ENCODE peak calls at places on chromosome 10, in four cellular contexts. B is osteoblast, S is adrenal gland, E is retinal pigment epithelial cell. N is an unnamed sample.

GRCh38 chr10:24456319-24456718 is 247.4 kb downstream of the KIAA1217 start:
- DNase-seq in B (peak), E (peak), S (no peak), N (no peak)

GRCh38 chr10:79378647-79379511 is 31.6 kb downstream of the PPIF start:
- DNase-seq in B (peak), E (no peak), S (no peak), N (no peak)

GRCh38 chr10:132893090-132893489 is 49.3 kb downstream of the CFAP46 start:
- DNase-seq in S (no peak), E (no peak), B (no peak), N (no peak)

GRCh38 chr10:87895430-87895829 is 32.0 kb downstream of the PTEN start:
- DNase-seq in S (no peak), E (no peak), B (no peak), N (no peak)

GRCh38 chr10:28246023-28246422 is 56.8 kb downstream of the MPP7 start:
- DNase-seq in S (no peak), B (no peak), E (no peak), N (no peak)

GRCh38 chr10:62384447-62385081 is 10.4 kb downstream of the ZNF365 start:
- DNase-seq in S (no peak), E (no peak), B (no peak), N (no peak)

GRCh38 chr10:12469345-12469744 is 120.0 kb downstream of the CAMK1D start:
- DNase-seq in S (no peak), E (no peak), B (no peak), N (no peak)

GRCh38 chr10:118562877-118563276 is 32.6 kb downstream of the PRLHR start:
- DNase-seq in S (no peak), B (no peak), E (no peak), N (no peak)

GRCh38 chr10:70492786-70493659 is 14.5 kb downstream of the PALD1 start:
- DNase-seq in B (no peak), S (peak), E (no peak), N (no peak)

GRCh38 chr10:71707240-71707789 is 12.3 kb downstream of the C10orf105 start:
- DNase-seq in B (no peak), E (no peak), S (no peak), N (no peak)
- H3K4me3 ChIP-seq in B (no peak), E (no peak), S (no peak), N (no peak)

DNA sequence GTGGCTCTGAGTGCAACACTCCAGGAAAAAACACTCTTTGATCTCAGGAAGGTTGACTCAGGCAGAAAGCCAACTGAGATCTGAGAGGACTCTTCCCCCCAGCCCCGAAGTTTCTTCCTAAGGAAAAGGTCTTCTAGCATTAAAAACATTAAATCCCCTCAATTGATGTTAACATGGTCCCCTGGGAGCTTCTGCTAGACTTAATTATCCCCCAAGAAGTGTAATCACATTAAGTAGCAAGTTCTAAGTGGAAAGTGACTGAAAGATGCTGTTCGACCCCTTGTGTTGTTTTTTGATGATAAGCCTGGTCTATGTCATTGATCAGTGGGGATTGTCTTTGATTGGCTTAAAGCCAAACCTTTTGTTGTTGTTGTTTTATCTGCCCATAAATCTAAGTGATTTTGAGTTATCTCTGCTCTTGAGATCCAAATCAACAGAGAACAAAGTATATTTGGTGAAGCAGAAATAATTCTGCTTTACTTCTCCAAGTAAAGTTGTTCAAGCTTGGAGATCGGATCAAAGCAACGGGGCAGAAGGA is 3.4 kb downstream of the NRP1 start:
- DNase-seq in S (no peak), E (no peak), B (no peak), N (no peak)
- H3K4me3 ChIP-seq in S (no peak), E (no peak), B (peak), N (peak)

DNA sequence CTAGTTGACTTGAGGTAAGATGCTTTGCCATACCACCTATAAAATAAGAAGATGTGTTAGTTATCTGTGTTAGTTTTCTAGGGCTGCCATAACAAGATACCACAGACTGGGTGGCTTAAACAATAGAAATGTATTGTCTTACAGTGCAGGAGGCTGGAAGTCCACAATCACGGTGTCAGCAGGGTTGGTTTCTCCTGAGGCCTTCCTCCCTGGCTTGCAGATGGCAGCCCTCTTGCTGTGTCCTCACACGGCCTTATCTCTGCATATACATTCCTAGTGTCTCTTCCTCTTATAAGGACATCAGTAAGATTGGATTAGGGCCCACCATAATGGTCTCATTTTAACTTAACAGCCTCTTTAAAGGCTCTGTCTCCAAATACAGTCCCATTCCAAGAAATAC is 192.1 kb downstream of the GATA3 start:
- DNase-seq in B (no peak), E (no peak), S (no peak), N (no peak)
- H3K4me3 ChIP-seq in B (no peak), E (no peak), S (no peak), N (no peak)

GRCh38 chr10:99330675-99330924 is 1.4 kb downstream of the CNNM1 start:
- DNase-seq in S (no peak), E (no peak), B (no peak), N (no peak)

GRCh38 chr10:99328579-99329237 is 448 bp upstream of the CNNM1 start:
- DNase-seq in B (peak), E (no peak), S (no peak), N (no peak)

GRCh38 chr10:99331207-99331803 is 2.1 kb downstream of the CNNM1 start:
- DNase-seq in S (no peak), B (no peak), E (no peak), N (no peak)

GRCh38 chr10:99329891-99330674 is 927 bp downstream of the CNNM1 start:
- DNase-seq in S (peak), B (peak), E (no peak), N (no peak)

DNA sequence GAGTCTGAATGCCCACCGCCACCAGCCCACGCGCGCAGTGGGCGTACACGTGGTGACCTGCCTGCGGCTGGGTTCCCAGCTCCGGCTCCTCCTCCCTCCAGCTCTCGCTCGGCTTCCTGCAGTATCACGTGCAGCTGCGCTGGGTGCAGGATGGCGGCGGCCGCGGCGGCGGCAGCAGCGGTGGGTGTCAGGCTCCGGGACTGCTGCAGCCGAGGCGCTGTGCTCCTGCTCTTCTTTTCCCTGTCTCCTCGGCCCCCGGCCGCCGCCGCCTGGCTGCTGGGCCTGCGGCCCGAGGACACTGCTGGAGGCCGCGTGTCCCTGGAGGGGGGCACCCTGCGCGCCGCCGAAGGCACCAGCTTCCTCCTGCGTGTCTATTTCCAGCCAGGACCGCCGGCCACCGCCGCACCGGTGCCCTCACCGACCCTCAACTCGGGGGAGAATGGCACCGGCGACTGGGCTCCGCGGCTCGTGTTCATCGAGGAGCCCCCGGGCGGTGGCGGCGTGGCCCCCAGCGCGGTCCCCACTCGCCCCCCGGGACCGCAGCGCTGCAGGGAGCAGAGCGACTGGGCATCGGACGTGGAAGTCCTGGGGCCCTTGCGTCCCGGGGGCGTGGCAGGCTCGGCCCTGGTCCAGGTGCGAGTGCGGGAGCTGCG is at the start of gene CNNM1:
- DNase-seq in S (peak), B (peak), E (no peak), N (peak)
- H3K4me3 ChIP-seq in S (no peak), B (peak), E (peak), N (peak)

DNA sequence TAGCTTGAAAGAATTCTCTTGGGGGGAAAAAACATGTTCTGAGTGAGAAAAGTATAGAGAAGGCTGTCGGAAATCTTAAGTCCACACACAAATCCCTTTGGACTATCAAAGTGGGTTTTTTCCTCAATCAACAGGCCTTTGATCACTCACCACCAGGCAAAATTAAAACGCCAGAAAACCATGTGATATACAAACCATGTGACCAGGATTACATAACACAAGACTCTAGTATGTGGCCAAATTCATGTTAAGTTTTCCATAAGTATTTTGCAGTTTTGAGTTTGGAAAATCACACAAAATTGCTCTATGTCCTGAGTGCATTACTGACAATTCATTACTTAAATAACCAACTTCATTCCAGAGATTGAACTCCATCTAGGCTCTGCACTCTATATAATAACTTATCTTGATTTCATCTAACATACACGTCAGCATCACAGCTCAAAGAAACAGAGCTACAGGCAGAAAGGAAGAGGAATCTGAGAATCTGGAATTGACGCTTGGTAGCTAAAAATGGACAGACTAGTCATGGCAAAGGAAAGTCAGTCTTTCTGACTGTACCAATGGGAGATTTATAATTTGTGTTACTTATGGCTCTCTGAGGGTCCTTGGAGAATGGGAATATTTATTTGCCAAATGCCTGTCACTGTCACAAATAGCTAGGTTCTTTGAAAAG is 383.5 kb downstream of the SFMBT2 start:
- DNase-seq in B (no peak), S (no peak), E (no peak), N (no peak)
- H3K4me3 ChIP-seq in B (no peak), S (no peak), E (no peak), N (no peak)

N was measured in heart left ventricle.